ENCODE peak calls at places on chromosomes 2 and 18, in seven cellular contexts. X is HCT116, S is neural progenitor cell, P is GM23248, D is MM.1S, L is fibroblast of lung, Y is astrocyte. F is an unnamed sample.

GRCh38 chr2:171578156-171578803 is 56.0 kb downstream of the CYBRD1 start:
- DNase-seq in S (no peak), D (no peak), P (no peak), Y (no peak), L (no peak), X (no peak), F (no peak)

GRCh38 chr2:207144191-207144795 is 21.5 kb downstream of the KLF7 start:
- DNase-seq in X (no peak), L (no peak), S (no peak), Y (no peak), P (no peak), D (peak), F (no peak)

GRCh38 chr2:105797298-105797819 is 52.6 kb downstream of the NCK2 start:
- DNase-seq in Y (no peak), P (peak), L (peak), S (no peak), X (no peak), D (peak), F (no peak)

GRCh38 chr18:12651651-12652050 is 6.3 kb downstream of the SPIRE1 start:
- DNase-seq in X (no peak), L (no peak), Y (no peak), S (peak), D (no peak), P (no peak), F (no peak)

GRCh38 chr18:5842653-5843052 is 52.7 kb downstream of the TMEM200C start:
- DNase-seq in X (no peak), S (peak), Y (no peak), L (no peak), D (no peak), P (no peak), F (no peak)

GRCh38 chr2:112092286-112093041 is 37.4 kb downstream of the TMEM87B start:
- DNase-seq in X (no peak), L (peak), P (peak), D (no peak), S (no peak), Y (peak), F (no peak)

GRCh38 chr2:174158003-174158402 is 90.3 kb downstream of the OLA1 start:
- DNase-seq in X (peak), L (peak), P (peak), D (peak), S (peak), Y (no peak), F (peak)

GRCh38 chr18:73365018-73365417 is 497.2 kb upstream of the NETO1 start:
- DNase-seq in S (no peak), P (peak), L (peak), D (no peak), Y (peak), X (no peak), F (no peak)

GRCh38 chr2:24489942-24490673 is 946 bp upstream of the NCOA1 start:
- DNase-seq in P (peak), S (peak), Y (peak), L (peak), X (no peak), D (peak), F (no peak)

GRCh38 chr18:27871731-27872130 is 305.2 kb downstream of the CDH2 start:
- DNase-seq in L (no peak), Y (no peak), P (no peak), D (no peak), X (no peak), S (no peak), F (no peak)

GRCh38 chr2:174699993-174700766 is 64.1 kb downstream of the CHRNA1 start:
- DNase-seq in Y (no peak), L (peak), P (peak), D (peak), X (peak), S (peak), F (peak)

GRCh38 chr18:26301681-26302080 is 75.4 kb downstream of the TAF4B start:
- DNase-seq in X (no peak), D (no peak), Y (peak), P (peak), L (peak), S (no peak), F (no peak)

GRCh38 chr2:15686643-15687042 is 95.0 kb downstream of the DDX1 start:
- DNase-seq in L (no peak), P (no peak), Y (no peak), D (no peak), X (no peak), S (no peak), F (no peak)

GRCh38 chr2:15687720-15688119 is 96.1 kb downstream of the DDX1 start:
- DNase-seq in D (no peak), Y (no peak), L (no peak), P (no peak), S (no peak), X (no peak), F (no peak)

GRCh38 chr2:15685143-15685542 is 93.5 kb downstream of the DDX1 start:
- DNase-seq in P (no peak), Y (no peak), L (no peak), D (no peak), S (no peak), X (no peak), F (no peak)

GRCh38 chr2:15688924-15689568 is 97.4 kb downstream of the DDX1 start:
- DNase-seq in P (no peak), D (no peak), L (no peak), X (no peak), Y (no peak), S (no peak), F (no peak)

GRCh38 chr2:15687243-15687642 is 95.6 kb downstream of the DDX1 start:
- DNase-seq in S (no peak), Y (no peak), P (no peak), X (no peak), L (no peak), D (no peak), F (no peak)
- H3K4me2 ChIP-seq in S (no peak), Y (no peak), P (no peak), X (no peak), L (no peak), D (no peak), F (no peak)

GRCh38 chr2:48717826-48718225 is 37.7 kb downstream of the LHCGR start:
- DNase-seq in X (no peak), Y (no peak), L (peak), S (no peak), P (peak), D (no peak), F (no peak)

GRCh38 chr2:48715042-48715899 is 40.3 kb downstream of the LHCGR start:
- DNase-seq in X (no peak), P (peak), Y (peak), L (peak), S (no peak), D (no peak), F (no peak)

GRCh38 chr2:48713647-48714046 is 41.9 kb downstream of the LHCGR start:
- DNase-seq in D (no peak), P (no peak), X (no peak), L (peak), S (no peak), Y (no peak), F (no peak)

GRCh38 chr2:48714240-48714639 is 41.3 kb downstream of the LHCGR start:
- DNase-seq in D (no peak), L (peak), X (no peak), Y (peak), P (peak), S (no peak), F (no peak)

DNA sequence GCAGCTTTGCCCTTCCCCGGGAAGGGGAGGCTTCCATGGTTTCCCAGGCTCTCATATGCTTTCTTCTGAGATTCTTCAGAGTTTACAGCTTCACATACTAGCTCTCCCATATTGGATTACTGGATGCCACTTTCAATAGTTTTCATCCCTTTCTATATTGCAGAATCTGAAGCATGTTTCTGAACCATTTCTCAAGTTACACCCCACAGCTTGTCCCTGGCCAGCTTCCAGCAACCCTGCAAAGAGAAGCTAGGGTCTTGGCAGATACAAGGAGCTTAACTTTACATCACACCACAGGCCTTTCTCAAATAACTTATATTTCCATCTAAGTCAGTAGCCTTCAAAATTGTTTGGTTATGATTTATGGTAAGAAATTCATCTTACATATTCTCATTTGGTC is 39.6 kb downstream of the LHCGR start:
- DNase-seq in L (peak), D (no peak), S (no peak), X (no peak), Y (no peak), P (no peak), F (no peak)
- H3K9ac ChIP-seq in L (no peak), D (no peak), S (no peak), X (no peak), Y (no peak), P (no peak), F (no peak)

DNA sequence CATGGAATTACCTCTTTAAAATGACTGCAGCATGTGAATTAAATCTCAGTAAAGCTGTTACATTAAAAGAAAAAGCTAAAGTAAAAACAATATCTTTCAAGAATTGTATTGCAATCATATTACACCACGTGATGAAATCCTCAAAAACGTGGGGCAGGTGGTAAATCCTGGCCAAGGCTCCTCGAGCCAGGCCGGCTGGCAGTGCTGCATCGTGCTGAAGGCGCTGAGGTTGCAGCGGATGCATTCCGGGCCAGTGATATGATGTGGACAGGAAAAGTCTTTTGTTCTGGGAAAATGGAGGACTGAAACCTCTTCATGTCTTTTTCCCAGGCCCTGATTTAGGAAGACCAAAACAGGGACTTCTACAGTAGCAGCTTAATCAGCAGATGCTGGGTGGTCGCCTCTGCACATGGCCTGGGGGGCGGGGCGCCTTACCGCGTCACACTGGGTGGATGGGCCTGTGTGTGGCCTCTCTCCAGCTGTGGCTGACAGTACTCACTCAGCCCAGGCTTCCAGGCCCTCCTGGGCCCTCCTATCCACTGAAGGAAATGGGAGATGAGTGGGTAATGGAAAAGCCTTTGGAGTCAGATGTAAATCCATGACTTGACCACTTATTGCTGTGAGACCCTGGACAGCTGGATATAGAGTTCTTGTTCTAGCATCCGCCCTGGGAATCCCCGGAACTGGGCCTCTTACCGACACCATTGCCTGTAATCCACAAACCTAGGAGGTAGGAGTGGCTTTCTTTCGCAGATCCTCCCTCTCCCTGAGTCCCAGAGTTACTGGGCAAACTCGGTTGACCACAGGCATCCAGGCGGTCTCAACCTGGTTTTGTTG is 45.1 kb downstream of the PROC start:
- DNase-seq in P (no peak), S (peak), Y (peak), X (no peak), D (no peak), L (peak), F (no peak)
- H2AFZ ChIP-seq in P (no peak), S (peak), Y (peak), X (no peak), D (no peak), L (no peak), F (no peak)

GRCh38 chr2:145379934-145380333 is 860.0 kb upstream of the ZEB2 start:
- DNase-seq in L (no peak), P (no peak), D (no peak), Y (no peak), S (no peak), X (no peak), F (no peak)

GRCh38 chr2:145374165-145374564 is 854.2 kb upstream of the ZEB2 start:
- DNase-seq in X (no peak), L (no peak), Y (no peak), P (no peak), S (no peak), D (no peak), F (no peak)
- H3K4me2 ChIP-seq in X (no peak), L (no peak), Y (no peak), P (no peak), S (no peak), D (no peak), F (no peak)

DNA sequence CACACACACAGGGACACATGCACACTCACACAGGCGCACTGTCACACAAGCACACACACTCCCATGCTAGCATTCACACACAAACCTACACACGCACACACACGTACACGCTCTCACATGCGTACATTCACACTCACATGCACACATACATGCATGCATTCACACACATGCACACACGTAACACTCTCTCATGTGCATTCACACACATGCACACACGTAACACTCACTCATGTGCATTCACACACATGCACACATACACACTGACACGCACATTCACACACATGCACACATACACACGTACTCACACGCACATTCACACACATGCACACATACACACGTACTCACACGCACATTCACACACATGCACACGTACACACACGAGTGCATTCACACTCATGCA is 16.3 kb downstream of the ADI1 start:
- DNase-seq in Y (no peak), P (no peak), D (no peak), X (no peak), L (no peak), S (no peak), F (no peak)
- H3K9ac ChIP-seq in Y (no peak), P (no peak), D (no peak), X (no peak), L (no peak), S (no peak), F (no peak)

GRCh38 chr2:5041501-5041900 is 650.7 kb upstream of the SOX11 start:
- DNase-seq in X (no peak), L (no peak), S (no peak), D (no peak), Y (no peak), P (no peak), F (no peak)

DNA sequence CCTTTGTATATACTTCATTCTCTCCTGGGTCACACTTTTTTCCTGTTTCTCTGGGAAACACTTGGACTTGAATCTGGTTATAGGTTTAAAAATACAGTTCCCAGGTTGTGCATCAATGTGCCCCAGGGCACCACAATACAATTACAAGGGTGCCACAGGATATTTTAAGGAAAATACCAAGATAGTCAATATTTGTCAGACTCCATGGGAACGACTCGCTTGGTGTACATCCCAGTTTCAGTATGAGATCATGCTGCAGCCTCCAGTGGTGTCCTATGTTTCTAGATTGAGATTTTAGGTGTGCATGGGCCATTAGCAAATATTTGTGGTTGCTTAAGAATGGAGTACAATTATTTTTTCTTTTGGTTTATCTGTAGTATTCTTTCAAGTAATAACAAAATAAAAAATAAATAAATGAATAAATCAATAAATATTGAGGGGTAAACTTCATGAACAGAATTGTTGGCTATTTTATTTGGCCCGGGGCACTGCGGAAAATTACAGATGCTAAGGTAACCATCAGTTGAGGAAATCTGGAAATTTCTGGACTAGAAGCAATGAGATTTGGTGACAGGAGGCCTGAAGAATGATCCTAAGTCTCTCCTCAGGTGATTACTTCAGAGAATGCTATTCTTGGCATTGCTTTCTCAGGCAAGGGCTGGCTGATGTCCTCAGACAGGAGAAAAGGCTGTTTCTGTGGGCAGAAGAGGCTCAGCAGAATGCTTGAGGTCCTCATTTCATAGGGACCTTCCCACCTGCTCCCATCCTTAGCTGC is 649.3 kb upstream of the SOX11 start:
- DNase-seq in D (no peak), S (no peak), X (no peak), L (no peak), Y (no peak), P (no peak), F (no peak)
- H2AFZ ChIP-seq in D (no peak), S (no peak), X (no peak), L (no peak), Y (no peak), P (no peak), F (no peak)

DNA sequence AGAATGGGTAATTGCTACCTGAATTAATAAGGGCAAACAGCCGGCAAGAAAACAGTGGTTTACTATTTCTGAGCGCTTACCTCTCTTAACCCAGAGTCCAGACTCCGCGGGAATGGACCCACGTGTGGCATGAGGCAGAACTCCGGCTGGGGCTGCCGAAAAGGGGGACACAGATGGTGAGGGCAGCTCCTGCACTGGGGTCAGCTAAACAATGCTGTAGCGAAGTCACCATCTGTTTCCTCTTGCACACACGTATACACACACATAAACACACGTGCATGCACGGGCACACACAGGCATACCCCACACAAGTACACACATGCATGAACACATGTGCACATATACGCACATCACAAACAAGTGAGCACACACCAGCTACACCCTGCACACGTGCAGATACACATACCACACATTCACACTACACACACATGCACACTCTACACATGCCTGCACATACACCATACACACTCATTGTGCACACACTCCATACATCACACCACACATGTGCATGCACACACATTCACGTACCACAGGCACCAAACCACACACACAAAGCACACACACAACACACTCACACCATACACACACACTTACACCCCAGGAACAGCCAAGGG is 105.9 kb upstream of the ID2 start:
- DNase-seq in X (no peak), S (no peak), L (no peak), P (no peak), D (no peak), Y (no peak), F (no peak)
- H3K4me2 ChIP-seq in X (no peak), S (no peak), L (no peak), P (no peak), D (no peak), Y (no peak), F (no peak)

F was measured in Karpas-422.